ENCODE peak calls at places on chromosomes 2 and 18, in four cellular contexts. X is GM13976, J is HS-5, C is HT1080. S is an unnamed sample.

GRCh38 chr18:48546411-48546810 is 7.6 kb downstream of the CTIF start:
- DNase-seq in J (no peak), X (no peak), C (no peak), S (no peak)

GRCh38 chr2:222707689-222708273 is 36.3 kb downstream of the MOGAT1 start:
- DNase-seq in X (peak; percentile 37), J (peak; percentile 67), C (peak; percentile 90), S (no peak)

GRCh38 chr2:14324308-14324707 is 308.2 kb upstream of the LRATD1 start:
- DNase-seq in J (peak; percentile 73), C (peak; percentile 3), X (no peak), S (no peak)

GRCh38 chr2:120600786-120601185 is 134.9 kb upstream of the GLI2 start:
- DNase-seq in X (no peak), C (no peak), J (no peak), S (no peak)

GRCh38 chr18:8800041-8800441 is 94.7 kb downstream of the MTCL1 start:
- DNase-seq in X (no peak), J (no peak), C (no peak), S (no peak)

GRCh38 chr2:11018651-11019185 is 107.0 kb downstream of the KCNF1 start:
- DNase-seq in X (no peak), C (no peak), J (no peak), S (no peak)

GRCh38 chr18:59736061-59736460 is 38.8 kb upstream of the CCBE1 start:
- DNase-seq in C (no peak), J (no peak), X (no peak), S (no peak)

GRCh38 chr2:72139871-72140620 is 7.6 kb downstream of the CYP26B1 start:
- DNase-seq in J (no peak), X (no peak), C (no peak), S (no peak)

GRCh38 chr2:219596954-219597551 is 604 bp upstream of the STK11IP start:
- DNase-seq in J (no peak), C (no peak), X (no peak), S (no peak)

GRCh38 chr2:226364217-226364616 is 435.4 kb downstream of the IRS1 start:
- DNase-seq in X (no peak), J (no peak), C (no peak), S (no peak)

GRCh38 chr2:71452565-71452964 is 796 bp upstream of the DYSF start:
- DNase-seq in C (peak; percentile 87), X (no peak), J (peak; percentile 61), S (no peak)

GRCh38 chr18:44683566-44683965 is 2.9 kb downstream of the SETBP1 start:
- DNase-seq in J (no peak), C (no peak), X (no peak), S (no peak)

GRCh38 chr2:201854221-201854801 is 48.0 kb downstream of the CDK15 start:
- DNase-seq in X (no peak), J (peak; percentile 97), C (peak; percentile 95), S (no peak)

GRCh38 chr2:233039217-233040173 is 7.0 kb downstream of the NEU2 start:
- DNase-seq in X (no peak), C (no peak), J (no peak), S (no peak)

GRCh38 chr2:225090746-225091145 is 48.5 kb upstream of the DOCK10 start:
- DNase-seq in C (peak; percentile 63), J (peak; percentile 55), X (no peak), S (no peak)

GRCh38 chr2:23689131-23689700 is 237.7 kb downstream of the ATAD2B start:
- DNase-seq in X (no peak), J (no peak), C (no peak), S (no peak)

GRCh38 chr2:161975062-161975812 is 98.8 kb downstream of the DPP4 start:
- DNase-seq in J (no peak), X (no peak), C (no peak), S (no peak)

GRCh38 chr2:71673402-71673795 is 220.0 kb downstream of the DYSF start:
- DNase-seq in X (no peak), J (no peak), C (no peak), S (no peak)

GRCh38 chr2:88429929-88430328 is 22.6 kb downstream of the FOXI3 start:
- DNase-seq in J (no peak), X (no peak), C (peak; percentile 5), S (no peak)

GRCh38 chr2:26721267-26722032 is 28.9 kb downstream of the KCNK3 start:
- DNase-seq in J (no peak), C (no peak), X (no peak), S (no peak)

GRCh38 chr2:62347563-62348270 is 151.8 kb downstream of the B3GNT2 start:
- DNase-seq in C (no peak), X (no peak), J (no peak), S (no peak)